ENCODE peak calls at places on chromosomes 5 and 9, in nine cellular contexts. D is endothelial cell; Z is GM13976; O is HTR-8/SVneo; T is activated CD4-positive, alpha-beta T cell treated with anti-CD3 and anti-CD28 coated beads for 24 hours; W is AG04449; A is left colon; P is T-cell; K is Calu3. M is an unnamed sample.

GRCh38 chr5:56647109-56647863 is 168.1 kb upstream of the MAP3K1 start:
- DNase-seq in W (no peak), A (no peak), K (no peak), T (no peak), O (no peak), Z (no peak), P (no peak), D (no peak), M (no peak)

GRCh38 chr5:97231025-97231636 is 48.1 kb upstream of the RIOK2 start:
- DNase-seq in D (peak), O (peak), A (no peak), K (peak), T (no peak), P (no peak), W (peak), Z (peak), M (no peak)

GRCh38 chr5:167759411-167759821 is 532.0 kb upstream of the WWC1 start:
- DNase-seq in D (no peak), O (peak), K (no peak), T (no peak), P (no peak), W (peak), A (no peak), Z (no peak), M (no peak)

GRCh38 chr9:85408494-85408893 is 333.3 kb downstream of the AGTPBP1 start:
- DNase-seq in A (no peak), D (no peak), O (no peak), W (no peak), Z (no peak), P (no peak), T (no peak), K (no peak), M (no peak)

GRCh38 chr5:16666861-16667481 is 50.2 kb upstream of the RETREG1 start:
- DNase-seq in A (peak), Z (no peak), O (peak), W (no peak), D (no peak), K (no peak), P (peak), T (no peak), M (no peak)

GRCh38 chr5:76329346-76329745 is 73.7 kb upstream of the IQGAP2 start:
- DNase-seq in K (no peak), Z (no peak), W (no peak), T (no peak), P (no peak), D (no peak), O (no peak), A (no peak), M (no peak)

GRCh38 chr5:139647406-139648204 is 544 bp upstream of the CXXC5 start:
- DNase-seq in K (no peak), P (no peak), O (no peak), W (no peak), D (no peak), A (peak), Z (no peak), T (no peak), M (no peak)

GRCh38 chr5:143456952-143457547 is 53.6 kb upstream of the NR3C1 start:
- DNase-seq in Z (no peak), P (no peak), W (no peak), D (no peak), O (peak), T (no peak), K (no peak), A (no peak), M (no peak)

GRCh38 chr9:17477816-17478215 is 101.0 kb upstream of the SH3GL2 start:
- DNase-seq in K (no peak), P (no peak), T (no peak), O (no peak), A (no peak), Z (no peak), W (no peak), D (no peak), M (no peak)

GRCh38 chr5:154794525-154795234 is 39.5 kb downstream of the LARP1 start:
- DNase-seq in D (no peak), A (no peak), O (no peak), K (no peak), T (no peak), W (no peak), P (no peak), Z (no peak), M (no peak)

GRCh38 chr9:89743576-89744254 is 138.9 kb downstream of the GADD45G start:
- DNase-seq in P (peak), T (no peak), W (no peak), K (no peak), Z (peak), A (no peak), O (no peak), D (no peak), M (no peak)